ENCODE peak calls at places on chromosomes 16 and 17, in ten cellular contexts. E is DMS 273 treated with DMSO at 0.1 percent for 48 hours; G is stimulated activated CD8-positive, alpha-beta memory T cell treated with anti-CD3 and anti-CD28 coated beads, Interleukin-12 subunit alpha, Interleukin-12 subunit beta, amount 100 ng/mL, for 4 hours; I is NCI-H2081; K is Caco-2; V is endodermal cell; A is left ventricle myocardium superior; X is GM13976; H is GM19239; C is cerebellar nuclear complex. D is an unnamed sample.

GRCh38 chr17:62735027-62735651 is 73.0 kb downstream of the MARCHF10 start:
- DNase-seq in E (no peak), G (no peak), I (no peak), K (no peak), V (peak; percentile 26), A (no peak), X (no peak), H (no peak), C (no peak), D (no peak)

GRCh38 chr16:74577882-74578366 is 29.0 kb downstream of the GLG1 start:
- DNase-seq in E (no peak), G (no peak), I (no peak), K (no peak), V (no peak), A (no peak), X (peak; percentile 43), H (no peak), C (no peak), D (no peak)

GRCh38 chr17:6541886-6542285 is 14.5 kb downstream of the PITPNM3 start:
- DNase-seq in E (no peak), G (no peak), I (no peak), K (no peak), V (no peak), A (no peak), X (no peak), H (no peak), C (no peak), D (no peak)

GRCh38 chr17:40558651-40559015 is 6.6 kb downstream of the CCR7 start:
- DNase-seq in E (peak; percentile 28), G (no peak), I (no peak), K (no peak), V (peak; percentile 42), A (no peak), X (no peak), H (no peak), C (no peak), D (no peak)

GRCh38 chr17:80871341-80871740 is 120.3 kb upstream of the CHMP6 start:
- DNase-seq in E (no peak), G (no peak), I (no peak), K (no peak), V (no peak), A (peak; percentile 35), X (no peak), H (no peak), C (no peak), D (no peak)

GRCh38 chr16:11236855-11237254 is 19.1 kb downstream of the SOCS1 start:
- DNase-seq in E (no peak), G (no peak), I (no peak), K (no peak), V (no peak), A (no peak), X (no peak), H (no peak), C (no peak), D (no peak)

GRCh38 chr17:74176546-74177001 is 26.9 kb upstream of the RPL38 start:
- DNase-seq in E (peak; percentile 24), G (no peak), I (peak; percentile 83), K (peak; percentile 71), V (peak; percentile 98), A (peak; percentile 60), X (peak; percentile 74), H (peak; percentile 54), C (no peak), D (no peak)

GRCh38 chr16:4920826-4921225 is 16.1 kb downstream of the PPL start:
- DNase-seq in E (no peak), G (no peak), I (no peak), K (no peak), V (no peak), A (no peak), X (no peak), H (no peak), C (no peak), D (no peak)

GRCh38 chr17:14042411-14042810 is 26.9 kb upstream of the COX10 start:
- DNase-seq in E (no peak), G (no peak), I (no peak), K (no peak), V (no peak), A (no peak), X (no peak), H (no peak), C (no peak), D (no peak)

GRCh38 chr17:36597866-36598777 is 3.3 kb upstream of the MRM1 start:
- DNase-seq in E (no peak), G (no peak), I (no peak), K (no peak), V (no peak), A (no peak), X (peak; percentile 4), H (no peak), C (no peak), D (no peak)

GRCh38 chr16:67504190-67505021 is 21.1 kb upstream of the AGRP start:
- DNase-seq in E (no peak), G (peak; percentile 9), I (no peak), K (no peak), V (no peak), A (peak; percentile 65), X (peak; percentile 69), H (peak; percentile 60), C (no peak), D (no peak)

GRCh38 chr16:85979605-85980004 is 80.6 kb downstream of the IRF8 start:
- DNase-seq in E (no peak), G (no peak), I (no peak), K (no peak), V (no peak), A (no peak), X (no peak), H (no peak), C (no peak), D (no peak)

GRCh38 chr17:65876985-65877384 is 314.9 kb downstream of the CEP112 start:
- DNase-seq in E (no peak), G (no peak), I (no peak), K (no peak), V (no peak), A (no peak), X (no peak), H (no peak), C (no peak), D (no peak)

GRCh38 chr16:27785307-27785678 is 235.3 kb downstream of the KATNIP start:
- DNase-seq in E (no peak), G (no peak), I (no peak), K (no peak), V (no peak), A (no peak), X (no peak), H (no peak), C (no peak), D (no peak)

GRCh38 chr16:64311241-64311640 is 810.6 kb downstream of the CDH11 start:
- DNase-seq in E (no peak), G (no peak), I (no peak), K (no peak), V (no peak), A (no peak), X (no peak), H (no peak), C (no peak), D (no peak)

GRCh38 chr17:82053556-82054263 is 2.0 kb downstream of the GPS1 start:
- DNase-seq in E (no peak), G (no peak), I (no peak), K (no peak), V (no peak), A (peak; percentile 25), X (no peak), H (no peak), C (no peak), D (no peak)

GRCh38 chr16:4179020-4179419 is 62.8 kb upstream of the ADCY9 start:
- DNase-seq in E (no peak), G (no peak), I (no peak), K (peak; percentile 63), V (no peak), A (no peak), X (no peak), H (no peak), C (no peak), D (no peak)

GRCh38 chr16:2149630-2150417 is 1.4 kb downstream of the RAB26 start:
- DNase-seq in E (peak; percentile 19), G (no peak), I (no peak), K (no peak), V (peak; percentile 82), A (no peak), X (no peak), H (no peak), C (no peak), D (no peak)

D was measured in upper lobe of left lung.